ENCODE peak calls at places on chromosome 1, in eight cellular contexts. A is Jurkat, Clone E6-1; J is mucosa of gallbladder; Z is GM13977; W is posterior cingulate gyrus; N is GM12865; M is MG63; R is HT-29. Q is an unnamed sample.

GRCh38 chr1:186046437-186047233 is 312.4 kb downstream of the HMCN1 start:
- DNase-seq in A (no peak), M (no peak), W (no peak), N (no peak), J (no peak), R (no peak), Z (no peak), Q (no peak)

GRCh38 chr1:198638894-198639319 is at the start of gene PTPRC:
- DNase-seq in J (no peak), M (no peak), Z (peak; percentile 28), N (peak; percentile 88), A (peak; percentile 92), R (no peak), W (no peak), Q (no peak)

GRCh38 chr1:200890027-200890426 is 4.7 kb upstream of the INAVA start:
- DNase-seq in R (no peak), A (no peak), Z (no peak), N (no peak), M (no peak), J (no peak), W (no peak), Q (no peak)

GRCh38 chr1:226814751-226815496 is 55.5 kb upstream of the PSEN2 start:
- DNase-seq in W (no peak), Z (no peak), R (peak; percentile 38), A (no peak), N (no peak), J (peak; percentile 91), M (peak; percentile 90), Q (peak; percentile 93)

GRCh38 chr1:189220750-189221149 is 1256.9 kb downstream of the BRINP3 start:
- DNase-seq in W (no peak), R (no peak), A (no peak), N (no peak), Z (no peak), M (no peak), J (no peak), Q (no peak)

GRCh38 chr1:200279810-200280411 is 129.9 kb downstream of the ZNF281 start:
- DNase-seq in N (peak; percentile 37), J (peak; percentile 40), M (peak; percentile 38), W (peak; percentile 14), R (peak; percentile 78), A (no peak), Z (peak; percentile 31), Q (no peak)

GRCh38 chr1:243315455-243315854 is 59.6 kb downstream of the SDCCAG8 start:
- DNase-seq in Z (no peak), M (no peak), R (no peak), J (no peak), W (no peak), N (peak; percentile 29), A (no peak), Q (no peak)

GRCh38 chr1:184958554-184959353 is 15.6 kb downstream of the NIBAN1 start:
- DNase-seq in J (peak; percentile 36), W (no peak), R (no peak), M (peak; percentile 15), A (no peak), N (no peak), Z (no peak), Q (no peak)

GRCh38 chr1:169090308-169090899 is 16.1 kb upstream of the ATP1B1 start:
- DNase-seq in W (no peak), A (no peak), J (no peak), R (no peak), Z (no peak), N (no peak), M (no peak), Q (no peak)